ENCODE peak calls at places on chromosome X, in seven cellular contexts. O is NCI-H2171; U is activated CD8-positive, alpha-beta memory T cell treated with anti-CD3 and anti-CD28 coated beads for 48 hours; T is fibroblast of villous mesenchyme; C is HuH-7.5; X is myocyte; R is activated CD4-positive, alpha-beta T cell treated with anti-CD3 and anti-CD28 coated beads for 4 hours. V is an unnamed sample.

GRCh38 chrX:50430917-50431316 is 39.7 kb downstream of the DGKK start:
- DNase-seq in T (no peak), R (no peak), O (no peak), U (no peak), X (no peak), C (no peak), V (no peak)

GRCh38 chrX:46653482-46653881 is 79.9 kb downstream of the CHST7 start:
- DNase-seq in R (no peak), C (peak; percentile 7), X (no peak), O (no peak), U (no peak), T (peak; percentile 24), V (no peak)

GRCh38 chrX:18561020-18561419 is 110.9 kb downstream of the RS1 start:
- DNase-seq in R (no peak), T (no peak), U (no peak), X (no peak), O (no peak), C (no peak), V (no peak)

GRCh38 chrX:120457766-120458180 is 11.3 kb downstream of the LAMP2 start:
- DNase-seq in O (no peak), C (no peak), X (peak; percentile 56), T (peak; percentile 82), R (no peak), U (no peak), V (no peak)

GRCh38 chrX:107273795-107274194 is 67.4 kb downstream of the DNAAF6 start:
- DNase-seq in C (no peak), X (no peak), U (no peak), T (no peak), R (no peak), O (no peak), V (no peak)

GRCh38 chrX:51614353-51614752 is 4.4 kb downstream of the CENPVL3 start:
- DNase-seq in U (no peak), T (peak; percentile 32), R (no peak), C (no peak), X (peak; percentile 22), O (no peak), V (no peak)

GRCh38 chrX:42025861-42026260 is 102.5 kb upstream of the CASK start:
- DNase-seq in X (no peak), O (no peak), T (no peak), C (no peak), U (no peak), R (no peak), V (no peak)

GRCh38 chrX:42776195-42776594 is 1.8 kb downstream of the PPP1R2C start:
- DNase-seq in O (no peak), X (no peak), U (no peak), R (no peak), C (no peak), T (peak; percentile 63), V (no peak)

GRCh38 chrX:101550825-101551767 is 749 bp downstream of the ARMCX1 start:
- DNase-seq in T (peak; percentile 59), U (no peak), O (no peak), X (peak; percentile 60), R (no peak), C (peak; percentile 22), V (no peak)

GRCh38 chrX:46788902-46789301 is 30.0 kb upstream of the SLC9A7 start:
- DNase-seq in R (no peak), X (peak; percentile 31), U (no peak), T (peak; percentile 39), C (no peak), O (no peak), V (no peak)

GRCh38 chrX:103687073-103687695 is 685 bp upstream of the MORF4L2 start:
- DNase-seq in C (no peak), T (peak; percentile 83), O (peak; percentile 65), X (peak; percentile 78), R (peak; percentile 86), U (peak; percentile 59), V (peak; percentile 83)

GRCh38 chrX:20217906-20218305 is 48.8 kb downstream of the RPS6KA3 start:
- DNase-seq in C (no peak), R (no peak), O (no peak), T (no peak), X (no peak), U (no peak), V (no peak)

GRCh38 chrX:39065051-39065871 is 264.0 kb downstream of the MID1IP1 start:
- DNase-seq in O (peak; percentile 59), T (no peak), R (no peak), X (peak; percentile 80), U (no peak), C (no peak), V (no peak)

GRCh38 chrX:42237956-42238355 is 314.6 kb upstream of the CASK start:
- DNase-seq in X (peak; percentile 2), O (no peak), C (no peak), T (peak; percentile 23), U (no peak), R (no peak), V (no peak)

GRCh38 chrX:1452497-1453389 is at the start of gene ASMTL:
- DNase-seq in R (peak; percentile 100), O (no peak), T (peak; percentile 100), X (peak; percentile 98), U (peak; percentile 100), C (peak; percentile 61), V (no peak)

GRCh38 chrX:71664889-71665491 is 2.4 kb upstream of the LOC101059915 start:
- DNase-seq in T (no peak), O (no peak), X (no peak), U (no peak), R (no peak), C (no peak), V (no peak)

GRCh38 chrX:142702749-142703148 is 323.0 kb upstream of the SPANXN4 start:
- DNase-seq in X (no peak), R (no peak), T (no peak), U (no peak), C (no peak), O (no peak), V (no peak)

GRCh38 chrX:153554519-153555167 is 37.2 kb downstream of the ATP2B3 start:
- DNase-seq in O (no peak), U (peak; percentile 29), T (peak; percentile 44), R (peak; percentile 59), X (peak; percentile 67), C (peak; percentile 75), V (peak; percentile 32)

GRCh38 chrX:4762196-4762595 is 1048.7 kb upstream of the PRKX start:
- DNase-seq in O (no peak), X (no peak), T (no peak), U (no peak), C (no peak), R (no peak), V (no peak)

GRCh38 chrX:45274576-45274975 is 73.9 kb upstream of the DIPK2B start:
- DNase-seq in O (no peak), U (no peak), C (no peak), T (no peak), R (no peak), X (no peak), V (no peak)

GRCh38 chrX:40098264-40099045 is 697 bp upstream of the BCOR start:
- DNase-seq in R (peak; percentile 35), X (peak; percentile 65), O (no peak), U (no peak), T (peak; percentile 63), C (no peak), V (peak; percentile 57)

GRCh38 chrX:151958101-151958500 is 16.4 kb downstream of the GABRE start:
- DNase-seq in T (no peak), X (no peak), O (no peak), U (no peak), R (no peak), C (no peak), V (no peak)

GRCh38 chrX:93673869-93674271 is at the start of gene FAM133A:
- DNase-seq in X (no peak), C (no peak), U (no peak), O (peak; percentile 86), R (no peak), T (peak; percentile 2), V (no peak)

GRCh38 chrX:119734897-119735339 is 23.5 kb upstream of the SOWAHD start:
- DNase-seq in R (no peak), X (peak; percentile 59), O (no peak), C (no peak), T (no peak), U (no peak), V (no peak)

GRCh38 chrX:151167791-151168345 is 8.5 kb upstream of the GPR50 start:
- DNase-seq in O (no peak), R (no peak), T (no peak), U (no peak), C (no peak), X (no peak), V (no peak)

GRCh38 chrX:138127314-138127713 is 561.4 kb downstream of the ZIC3 start:
- DNase-seq in U (no peak), C (no peak), R (no peak), X (peak; percentile 56), O (no peak), T (no peak), V (no peak)

GRCh38 chrX:45843518-45843917 is 642.8 kb upstream of the DIPK2B start:
- DNase-seq in U (no peak), O (no peak), R (no peak), C (no peak), T (no peak), X (no peak), V (no peak)

GRCh38 chrX:72006461-72006860 is 95.8 kb downstream of the NHSL2 start:
- DNase-seq in R (no peak), X (no peak), C (no peak), T (no peak), O (no peak), U (no peak), V (no peak)

GRCh38 chrX:99798951-99799350 is 611.1 kb downstream of the PCDH19 start:
- DNase-seq in O (no peak), T (no peak), R (no peak), U (no peak), C (no peak), X (no peak), V (no peak)

GRCh38 chrX:10989386-10989785 is 121.7 kb upstream of the HCCS start:
- DNase-seq in R (no peak), X (no peak), U (no peak), O (no peak), T (no peak), C (no peak), V (no peak)

GRCh38 chrX:124033821-124034220 is 72.3 kb downstream of the STAG2 start:
- DNase-seq in C (no peak), U (no peak), O (no peak), T (peak; percentile 12), R (no peak), X (no peak), V (no peak)

GRCh38 chrX:47179221-47179927 is 14.3 kb upstream of the UBA1 start:
- DNase-seq in X (peak; percentile 63), R (no peak), T (peak; percentile 26), O (no peak), U (no peak), C (no peak), V (no peak)

GRCh38 chrX:32276153-32276552 is 935.2 kb downstream of the DMD start:
- DNase-seq in X (no peak), U (no peak), T (no peak), R (no peak), O (no peak), C (no peak), V (no peak)

GRCh38 chrX:13044441-13044840 is at the start of gene FAM9C:
- DNase-seq in T (no peak), R (no peak), C (no peak), X (no peak), U (no peak), O (no peak), V (no peak)

GRCh38 chrX:44580466-44580865 is 37.8 kb upstream of the FUNDC1 start:
- DNase-seq in X (no peak), T (peak; percentile 63), U (no peak), O (no peak), R (no peak), C (no peak), V (no peak)

GRCh38 chrX:102968216-102968615 is 31.1 kb downstream of the RAB40AL start:
- DNase-seq in R (no peak), T (no peak), U (no peak), O (no peak), C (no peak), X (no peak), V (no peak)

GRCh38 chrX:19670854-19671620 is 155.7 kb upstream of the MAP3K15 start:
- DNase-seq in O (no peak), U (no peak), R (no peak), C (no peak), T (peak; percentile 77), X (peak; percentile 32), V (no peak)